ENCODE peak calls at places on chromosomes 3 and 15, in five cellular contexts. V is A549, D is tibial artery, C is astrocyte, B is adrenal gland. U is an unnamed sample.

GRCh38 chr3:161913786-161914389 is 417.3 kb downstream of the OTOL1 start:
- DNase-seq in B (no peak), D (no peak), V (peak; percentile 36), C (peak; percentile 88), U (no peak)

GRCh38 chr15:57118013-57118799 is 199.8 kb downstream of the TCF12 start:
- DNase-seq in B (no peak), V (peak; percentile 19), C (peak; percentile 53), D (no peak), U (no peak)

GRCh38 chr3:77746892-77747291 is 707.0 kb downstream of the ROBO2 start:
- DNase-seq in B (no peak), V (no peak), D (no peak), C (no peak), U (no peak)

GRCh38 chr3:75737831-75738493 is 47.4 kb downstream of the ZNF717 start:
- DNase-seq in D (no peak), V (peak; percentile 42), B (no peak), C (peak; percentile 26), U (no peak)

GRCh38 chr15:64029633-64030032 is 16.7 kb downstream of the DAPK2 start:
- DNase-seq in C (no peak), V (no peak), D (no peak), B (no peak), U (peak; percentile 58)

GRCh38 chr3:100047455-100048141 is 66.7 kb downstream of the FILIP1L start:
- DNase-seq in D (no peak), C (peak; percentile 99), B (no peak), V (peak; percentile 65), U (peak; percentile 71)

GRCh38 chr3:151387443-151388241 is 3.1 kb upstream of the P2RY12 start:
- DNase-seq in D (no peak), B (no peak), V (no peak), C (no peak), U (no peak)

GRCh38 chr15:67013696-67014095 is 51.7 kb upstream of the SMAD3 start:
- DNase-seq in D (no peak), V (no peak), B (no peak), C (peak; percentile 90), U (no peak)

GRCh38 chr3:65672876-65673815 is 365.6 kb downstream of the MAGI1 start:
- DNase-seq in B (peak; percentile 69), D (peak; percentile 64), C (no peak), V (peak; percentile 56), U (peak; percentile 47)

GRCh38 chr15:34650177-34650576 is 66.7 kb upstream of the GOLGA8B start:
- DNase-seq in D (no peak), V (no peak), B (no peak), C (peak; percentile 88), U (no peak)

GRCh38 chr3:42539871-42540714 is 37.6 kb downstream of the VIPR1 start:
- DNase-seq in B (peak; percentile 46), D (no peak), V (peak; percentile 44), C (no peak), U (peak; percentile 77)

GRCh38 chr3:72559377-72559776 is 288.9 kb downstream of the SHQ1 start:
- DNase-seq in D (no peak), C (no peak), B (no peak), V (no peak), U (no peak)

GRCh38 chr3:72959336-72959735 is 37.3 kb upstream of the PPP4R2 start:
- DNase-seq in D (no peak), B (no peak), C (no peak), V (no peak), U (no peak)

GRCh38 chr3:60160105-60160791 is 1091.0 kb downstream of the FHIT start:
- DNase-seq in C (no peak), B (no peak), V (no peak), D (no peak), U (no peak)

GRCh38 chr15:78307977-78308376 is 8.6 kb upstream of the SKIC8 start:
- DNase-seq in C (no peak), D (no peak), B (no peak), V (no peak), U (no peak)

GRCh38 chr15:52180851-52181450 is 10.2 kb downstream of the GNB5 start:
- DNase-seq in D (no peak), C (no peak), B (no peak), V (no peak), U (no peak)

GRCh38 chr15:74769463-74770025 is 12.3 kb upstream of the CSK start:
- DNase-seq in V (no peak), D (no peak), C (no peak), B (no peak), U (no peak)

GRCh38 chr3:128784228-128784627 is 58.2 kb downstream of the RAB7A start:
- DNase-seq in C (no peak), V (peak; percentile 16), B (no peak), D (no peak), U (no peak)

GRCh38 chr3:187770224-187770623 is 25.0 kb upstream of the BCL6 start:
- DNase-seq in C (no peak), B (no peak), D (no peak), V (no peak), U (no peak)

GRCh38 chr3:94069242-94069813 is 6.5 kb downstream of the NSUN3 start:
- DNase-seq in D (no peak), B (no peak), V (no peak), C (peak; percentile 3), U (no peak)

GRCh38 chr3:151501171-151501790 is 40.4 kb upstream of the IGSF10 start:
- DNase-seq in V (no peak), B (no peak), C (no peak), D (no peak), U (no peak)

GRCh38 chr3:135905058-135905724 is 60.3 kb upstream of the PPP2R3A start:
- DNase-seq in C (no peak), V (peak; percentile 16), D (no peak), B (no peak), U (no peak)

GRCh38 chr3:66397745-66398144 is 103.1 kb downstream of the LRIG1 start:
- DNase-seq in C (peak; percentile 28), D (no peak), V (no peak), B (no peak), U (peak; percentile 21)

GRCh38 chr3:101913173-101913572 is 63.9 kb downstream of the NFKBIZ start:
- DNase-seq in B (no peak), C (peak; percentile 39), D (no peak), V (no peak), U (no peak)

GRCh38 chr3:35322070-35322469 is 317.3 kb upstream of the ARPP21 start:
- DNase-seq in V (no peak), B (no peak), D (no peak), C (no peak), U (no peak)

GRCh38 chr3:14545251-14545635 is 5.1 kb upstream of the GRIP2 start:
- DNase-seq in C (no peak), V (no peak), D (no peak), B (no peak), U (no peak)

GRCh38 chr3:12753275-12754028 is 5.6 kb downstream of the TMEM40 start:
- DNase-seq in C (no peak), V (peak; percentile 34), B (no peak), D (no peak), U (no peak)

GRCh38 chr15:51706347-51706746 is 25.0 kb downstream of the SCG3 start:
- DNase-seq in B (no peak), C (peak; percentile 61), V (no peak), D (no peak), U (no peak)

GRCh38 chr3:39267631-39268553 is 11.9 kb downstream of the CX3CR1 start:
- DNase-seq in V (no peak), D (no peak), B (no peak), C (no peak), U (no peak)

GRCh38 chr15:89654847-89655805 is at the start of gene KIF7:
- DNase-seq in B (no peak), D (no peak), C (peak; percentile 33), V (peak; percentile 42), U (no peak)

GRCh38 chr15:61038387-61038786 is 190.7 kb downstream of the RORA start:
- DNase-seq in V (peak; percentile 12), D (no peak), C (no peak), B (peak; percentile 42), U (peak; percentile 5)

GRCh38 chr3:189981668-189982067 is 139.0 kb downstream of the P3H2 start:
- DNase-seq in V (peak; percentile 42), C (peak; percentile 99), B (peak; percentile 49), D (no peak), U (no peak)

GRCh38 chr3:123597561-123597960 is 12.7 kb upstream of the HACD2 start:
- DNase-seq in D (no peak), V (no peak), B (no peak), C (no peak), U (no peak)

GRCh38 chr15:70932397-70932796 is 39.8 kb downstream of the LRRC49 start:
- DNase-seq in B (no peak), C (no peak), V (no peak), D (no peak), U (no peak)

GRCh38 chr3:123635220-123635619 is 50.4 kb upstream of the HACD2 start:
- DNase-seq in V (no peak), C (no peak), B (no peak), D (peak; percentile 67), U (no peak)

GRCh38 chr3:116929534-116930222 is 220.1 kb downstream of the TUSC7 start:
- DNase-seq in B (no peak), V (no peak), D (no peak), C (no peak), U (no peak)

DNA sequence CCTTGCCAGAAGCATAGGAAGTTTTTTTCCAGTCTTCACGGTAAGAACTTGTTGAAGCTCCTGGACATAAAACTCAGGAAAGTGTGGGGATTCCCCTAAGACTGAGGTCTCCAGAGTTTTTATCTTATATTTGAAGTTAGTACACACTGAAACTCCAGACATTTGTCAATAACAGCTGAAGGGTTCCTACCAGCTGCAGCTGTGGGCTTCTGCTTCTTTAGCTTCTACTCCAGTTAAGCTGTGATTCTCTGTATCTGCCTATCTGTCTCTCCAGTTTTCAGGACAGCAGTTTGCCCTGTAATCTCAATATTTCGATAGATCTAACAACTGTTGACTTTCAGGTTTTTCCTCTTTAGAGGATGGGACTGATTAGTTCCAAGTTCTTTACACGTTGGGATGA is 966.0 kb upstream of the SEMA6D start:
- DNase-seq in B (no peak), V (no peak), D (no peak), C (no peak), U (no peak)
- H3K9me3 ChIP-seq in B (no peaks in the 10 kb centered on the region), V (no peaks in the 10 kb centered on the region), D (no peaks in the 10 kb centered on the region), C (no peaks in the 10 kb centered on the region), U (peaks cover 3% of the 10 kb centered on the region)

GRCh38 chr15:23877502-23878412 is 190.7 kb upstream of the NDN start:
- DNase-seq in B (peak; percentile 46), D (no peak), V (peak; percentile 79), C (no peak), U (peak; percentile 25)

GRCh38 chr15:23881299-23881698 is 194.2 kb upstream of the NDN start:
- DNase-seq in D (no peak), V (no peak), B (no peak), C (no peak), U (no peak)
- H3K9me3 ChIP-seq in D (no peaks in the 10 kb centered on the region), V (no peaks in the 10 kb centered on the region), B (no peaks in the 10 kb centered on the region), C (no peaks in the 10 kb centered on the region), U (no peaks in the 10 kb centered on the region)

GRCh38 chr3:146692254-146692653 is 87.1 kb upstream of the PLSCR5 start:
- DNase-seq in D (no peak), V (no peak), C (no peak), B (no peak), U (no peak)
- H3K9me3 ChIP-seq in D (peaks cover 12% of the 10 kb centered on the region), V (no peaks in the 10 kb centered on the region), C (no peaks in the 10 kb centered on the region), B (no peaks in the 10 kb centered on the region), U (no peaks in the 10 kb centered on the region)

GRCh38 chr3:51384730-51385473 is at the start of gene MANF:
- DNase-seq in C (peak; percentile 94), B (peak; percentile 99), V (peak; percentile 95), D (peak; percentile 99), U (peak; percentile 99)
- H3K9me3 ChIP-seq in C (no peaks in the 10 kb centered on the region), B (no peaks in the 10 kb centered on the region), V (no peaks in the 10 kb centered on the region), D (no peaks in the 10 kb centered on the region), U (no peaks in the 10 kb centered on the region)